ENCODE peak calls at places on chromosomes 3 and 15, in six cellular contexts. N, P, J, K, A and Z are unnamed samples.

GRCh38 chr3:149466192-149466591 is 8.3 kb upstream of the TM4SF4 start:
- DNase-seq in N (no peak), P (no peak), J (no peak), K (no peak), A (no peak), Z (no peak)

GRCh38 chr15:45550436-45550835 is 27.9 kb upstream of the SLC30A4 start:
- DNase-seq in N (no peak), P (no peak), J (no peak), K (no peak), A (no peak), Z (no peak)

GRCh38 chr3:175746308-175746707 is 887.2 kb downstream of the NAALADL2 start:
- DNase-seq in N (no peak), P (no peak), J (no peak), K (no peak), A (no peak), Z (no peak)

GRCh38 chr15:60399246-60399915 is 1.6 kb upstream of the ANXA2 start:
- DNase-seq in N (no peak), P (no peak), J (no peak), K (no peak), A (no peak), Z (no peak)

GRCh38 chr3:123449092-123449985 is 449 bp upstream of the ADCY5 start:
- DNase-seq in N (peak; percentile 63), P (no peak), J (no peak), K (no peak), A (peak; percentile 80), Z (peak; percentile 68)

GRCh38 chr3:156174229-156174847 is 54.0 kb downstream of the KCNAB1 start:
- DNase-seq in N (no peak), P (no peak), J (no peak), K (no peak), A (no peak), Z (peak; percentile 34)

GRCh38 chr15:40469776-40470390 is 901 bp upstream of the CHST14 start:
- DNase-seq in N (no peak), P (no peak), J (peak; percentile 28), K (no peak), A (no peak), Z (no peak)

GRCh38 chr15:52151353-52151752 is 38.8 kb upstream of the BCL2L10 start:
- DNase-seq in N (no peak), P (no peak), J (no peak), K (no peak), A (no peak), Z (no peak)

GRCh38 chr15:31359722-31360111 is 33.1 kb downstream of the KLF13 start:
- DNase-seq in N (no peak), P (no peak), J (peak; percentile 63), K (no peak), A (no peak), Z (no peak)

GRCh38 chr15:66359740-66360139 is 3.3 kb upstream of the TIPIN start:
- DNase-seq in N (no peak), P (no peak), J (no peak), K (no peak), A (no peak), Z (peak; percentile 57)